ENCODE peak calls at places on chromosomes 13 and 19, in four cellular contexts. X, T, N and U are unnamed samples.
A peak's percentile ranks its signal among the peaks of the same experiment; 100 is the strongest.

GRCh38 chr19:44571830-44572661 is 41.3 kb upstream of the IGSF23 start:
- DNase-seq in N (no peak), T (no peak), X (no peak), U (no peak)

GRCh38 chr19:29842471-29843179 is 30.8 kb downstream of the CCNE1 start:
- DNase-seq in X (no peak), N (no peak), T (no peak), U (no peak)

GRCh38 chr13:51258612-51259358 is 36.6 kb downstream of the FAM124A start:
- DNase-seq in X (peak; percentile 44), T (no peak), N (no peak), U (peak; percentile 72)

GRCh38 chr13:31172535-31172934 is 10.8 kb upstream of the HSPH1 start:
- DNase-seq in N (no peak), T (peak; percentile 84), X (no peak), U (peak; percentile 20)

GRCh38 chr19:40811478-40812341 is 12.7 kb downstream of the EGLN2 start:
- DNase-seq in N (peak; percentile 51), X (no peak), T (no peak), U (no peak)

GRCh38 chr13:63274772-63275171 is 1859.1 kb upstream of the PCDH20 start:
- DNase-seq in X (no peak), N (no peak), T (no peak), U (no peak)

GRCh38 chr19:14375055-14375581 is 6.1 kb upstream of the ADGRE5 start:
- DNase-seq in N (no peak), X (no peak), T (no peak), U (no peak)

GRCh38 chr19:41324921-41325639 is 15.1 kb downstream of the CCDC97 start:
- DNase-seq in T (peak; percentile 90), X (peak; percentile 83), N (peak; percentile 94), U (peak; percentile 99)

GRCh38 chr13:39410089-39410901 is 192.7 kb downstream of the LHFPL6 start:
- DNase-seq in X (no peak), N (no peak), T (peak; percentile 60), U (peak; percentile 56)

GRCh38 chr19:19775891-19776205 is 42.9 kb upstream of the ZNF14 start:
- DNase-seq in N (no peak), X (no peak), T (no peak), U (no peak)

GRCh38 chr13:36954542-36954941 is 34.5 kb upstream of the SMAD9 start:
- DNase-seq in X (no peak), T (peak; percentile 1), N (no peak), U (no peak)

DNA sequence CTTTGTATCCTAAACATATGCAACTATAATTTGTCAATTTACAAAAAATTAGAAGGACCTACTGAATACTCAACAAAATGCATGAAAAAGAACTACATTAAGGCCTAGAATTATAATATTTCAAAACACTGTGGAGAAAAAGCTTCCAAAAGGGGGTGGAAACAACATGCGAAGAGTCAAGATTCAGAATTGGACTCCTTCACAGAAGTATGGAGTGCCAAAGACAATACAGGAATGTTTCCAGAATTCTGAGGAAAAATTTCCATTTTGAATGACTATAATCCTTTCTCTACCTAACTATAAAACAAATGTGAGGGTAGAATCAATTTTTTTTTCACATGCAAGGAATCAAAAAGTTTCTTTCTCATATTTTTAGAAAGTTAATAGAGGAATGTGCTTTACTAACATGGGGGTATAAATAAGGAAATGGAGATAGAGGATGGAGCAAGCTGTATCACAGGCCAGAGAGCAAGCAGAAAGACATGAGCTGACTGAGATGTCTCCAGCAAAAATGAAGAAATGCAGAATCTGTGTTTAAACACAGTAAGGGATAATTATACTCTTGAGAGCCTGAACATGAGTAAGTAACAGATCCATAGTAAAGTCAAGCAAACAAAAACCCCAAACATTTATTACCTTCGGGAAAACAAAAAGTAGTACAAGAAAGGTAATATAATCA is 39.5 kb upstream of the SMAD9 start:
- DNase-seq in N (no peak), X (no peak), T (no peak), U (no peak)
- H3K56ac ChIP-seq in N (no peak overlapping the region), X (no peak overlapping the region), T (no peak overlapping the region), U (no peak overlapping the region)

GRCh38 chr13:38340624-38341023 is 9.0 kb upstream of the UFM1 start:
- DNase-seq in X (no peak), T (no peak), N (no peak), U (no peak)

GRCh38 chr13:38338089-38338488 is 11.6 kb upstream of the UFM1 start:
- DNase-seq in X (no peak), N (no peak), T (no peak), U (no peak)

GRCh38 chr13:38346764-38347163 is 2.9 kb upstream of the UFM1 start:
- DNase-seq in X (no peak), T (no peak), N (no peak), U (no peak)

GRCh38 chr13:38341149-38341692 is 8.4 kb upstream of the UFM1 start:
- DNase-seq in T (no peak), N (no peak), X (no peak), U (no peak)
- H3K4me1 ChIP-seq in T (no peaks in the 10 kb centered on the region), N (peaks cover 2% of the 10 kb centered on the region), X (no peaks in the 10 kb centered on the region), U (no peaks in the 10 kb centered on the region)

GRCh38 chr13:60178327-60178726 is 14.6 kb upstream of the DIAPH3 start:
- DNase-seq in N (no peak), X (no peak), T (no peak), U (no peak)
- H3K56ac ChIP-seq in N (no peak overlapping the region), X (no peak overlapping the region), T (no peak overlapping the region), U (no peak overlapping the region)

GRCh38 chr13:109151696-109152095 is 522.3 kb downstream of the MYO16 start:
- DNase-seq in T (no peak), X (no peak), N (no peak), U (peak; percentile 45)

GRCh38 chr13:109154146-109154545 is 524.7 kb downstream of the MYO16 start:
- DNase-seq in T (no peak), N (no peak), X (no peak), U (no peak)

GRCh38 chr13:109154546-109154945 is 525.1 kb downstream of the MYO16 start:
- DNase-seq in N (no peak), X (no peak), T (no peak), U (peak; percentile 39)

GRCh38 chr13:109152311-109152820 is 523.0 kb downstream of the MYO16 start:
- DNase-seq in T (no peak), N (no peak), X (no peak), U (peak; percentile 51)

DNA sequence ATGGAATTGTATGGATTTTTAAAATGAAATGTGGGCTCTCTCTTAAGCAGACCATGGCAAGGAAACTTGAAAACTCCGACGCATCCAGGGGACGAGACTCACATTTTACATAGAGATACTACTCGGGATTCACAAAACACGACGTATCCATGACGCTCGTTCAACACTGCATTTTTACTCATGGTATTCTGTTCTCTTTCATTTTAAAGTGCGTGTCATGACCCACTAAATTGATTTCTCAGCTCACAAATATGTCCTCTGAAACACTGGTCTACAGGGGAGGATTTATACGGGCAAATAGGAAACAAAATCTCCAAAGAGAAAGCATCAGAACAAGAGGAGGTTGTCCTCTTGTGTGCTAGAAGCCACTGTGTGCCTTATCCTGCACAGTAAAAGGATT is 523.5 kb downstream of the MYO16 start:
- DNase-seq in X (no peak), T (no peak), N (no peak), U (no peak)
- H3K4me1 ChIP-seq in X (peaks cover 3% of the 10 kb centered on the region), T (peaks cover 29% of the 10 kb centered on the region), N (no peaks in the 10 kb centered on the region), U (no peaks in the 10 kb centered on the region)